ENCODE peak calls at places on chromosomes 7 and 10, in seven cellular contexts. L is NB4; H is activated CD4-positive, alpha-beta T cell treated with anti-CD3 and anti-CD28 coated beads, Interleukin-2, amount 10 ng/mL, durations not matched to agents 7 days and 5 days; R is AG09309; B is prostate gland; I is iris pigment epithelial cell; G is epithelial cell of esophagus. O is an unnamed sample.
A peak's percentile ranks its signal among the peaks of the same experiment; 100 is the strongest.

GRCh38 chr7:114214454-114214853 is 200.2 kb upstream of the FOXP2 start:
- DNase-seq in L (no peak), H (no peak), R (no peak), B (no peak), I (no peak), G (no peak), O (no peak)

GRCh38 chr7:144834516-144835165 is 1.2 kb downstream of the TPK1 start:
- DNase-seq in L (peak; percentile 88), H (peak; percentile 44), R (no peak), B (no peak), I (peak; percentile 57), G (no peak), O (no peak)

GRCh38 chr7:33721895-33722294 is 183.4 kb upstream of the BMPER start:
- DNase-seq in L (no peak), H (no peak), R (no peak), B (no peak), I (no peak), G (no peak), O (no peak)

GRCh38 chr10:23070819-23071218 is 24.6 kb upstream of the MSRB2 start:
- DNase-seq in L (no peak), H (no peak), R (no peak), B (no peak), I (no peak), G (no peak), O (no peak)

GRCh38 chr7:113790025-113790424 is 128.8 kb downstream of the PPP1R3A start:
- DNase-seq in L (no peak), H (no peak), R (no peak), B (no peak), I (no peak), G (no peak), O (no peak)

GRCh38 chr10:127027786-127028185 is 122.6 kb downstream of the DOCK1 start:
- DNase-seq in L (no peak), H (no peak), R (no peak), B (no peak), I (no peak), G (no peak), O (no peak)

GRCh38 chr7:17773289-17773626 is 167.0 kb downstream of the SNX13 start:
- DNase-seq in L (peak; percentile 94), H (no peak), R (peak; percentile 79), B (no peak), I (peak; percentile 97), G (peak; percentile 95), O (peak; percentile 83)

GRCh38 chr10:61845196-61845949 is 56.1 kb upstream of the ARID5B start:
- DNase-seq in L (no peak), H (no peak), R (no peak), B (peak; percentile 33), I (no peak), G (no peak), O (no peak)

GRCh38 chr7:7583731-7584130 is 17.0 kb downstream of the MIOS start:
- DNase-seq in L (no peak), H (no peak), R (no peak), B (no peak), I (no peak), G (no peak), O (no peak)

GRCh38 chr7:28747854-28748253 is 210.3 kb downstream of the TRIL start:
- DNase-seq in L (no peak), H (no peak), R (no peak), B (no peak), I (no peak), G (no peak), O (no peak)

GRCh38 chr7:26293569-26294308 is 2.1 kb downstream of the SNX10 start:
- DNase-seq in L (peak; percentile 89), H (peak; percentile 65), R (no peak), B (no peak), I (no peak), G (no peak), O (no peak)

GRCh38 chr7:26361637-26362036 is 70.0 kb downstream of the SNX10 start:
- DNase-seq in L (no peak), H (no peak), R (no peak), B (no peak), I (no peak), G (no peak), O (no peak)

GRCh38 chr7:114409750-114410149 is 4.9 kb upstream of the FOXP2 start:
- DNase-seq in L (no peak), H (no peak), R (peak; percentile 23), B (no peak), I (peak; percentile 20), G (peak; percentile 63), O (peak; percentile 30)

O was measured in astrocyte of the spinal cord.